ENCODE peak calls at places on chromosomes 16 and 17, in four cellular contexts. M is tibial nerve, W is breast epithelium, G is heart left ventricle. A is an unnamed sample.

GRCh38 chr17:81192386-81193050 is 26.5 kb upstream of the AATK start:
- DNase-seq in M (no peak), W (no peak), G (no peak), A (no peak)

GRCh38 chr16:88634141-88634993 is 4.0 kb upstream of the IL17C start:
- DNase-seq in M (no peak), W (no peak), G (peak; percentile 58), A (no peak)

GRCh38 chr17:48259710-48260291 is 152.2 kb downstream of the SNX11 start:
- DNase-seq in M (no peak), W (no peak), G (no peak), A (no peak)

GRCh38 chr17:1056761-1057160 is 59.8 kb downstream of the TIMM22 start:
- DNase-seq in M (no peak), W (no peak), G (no peak), A (peak; percentile 40)

GRCh38 chr17:44990994-44991393 is 22.9 kb upstream of the C1QL1 start:
- DNase-seq in M (no peak), W (no peak), G (no peak), A (no peak)

GRCh38 chr17:19311016-19311415 is 51.5 kb downstream of the B9D1 start:
- DNase-seq in M (no peak), W (no peak), G (no peak), A (no peak)

GRCh38 chr17:60601443-60602384 is 1.7 kb downstream of the PPM1D start:
- DNase-seq in M (no peak), W (no peak), G (peak; percentile 59), A (no peak)

GRCh38 chr17:19703106-19703775 is 13.1 kb downstream of the SLC47A2 start:
- DNase-seq in M (no peak), W (peak; percentile 13), G (no peak), A (no peak)

GRCh38 chr17:1398900-1399299 is 1.1 kb downstream of the YWHAE start:
- DNase-seq in M (no peak), W (no peak), G (no peak), A (no peak)

GRCh38 chr16:88382491-88383400 is at the start of gene ZNF469:
- DNase-seq in M (no peak), W (no peak), G (no peak), A (peak; percentile 50)

GRCh38 chr16:68188170-68188569 is 47.8 kb downstream of the ESRP2 start:
- DNase-seq in M (no peak), W (no peak), G (no peak), A (no peak)

GRCh38 chr17:38532451-38532850 is 73.3 kb downstream of the SRCIN1 start:
- DNase-seq in M (no peak), W (no peak), G (no peak), A (no peak)
- H3K27me3 ChIP-seq in M (peaks cover 58% of the 10 kb centered on the region), W (peaks cover 6% of the 10 kb centered on the region), G (peaks cover 3% of the 10 kb centered on the region), A (no peaks in the 10 kb centered on the region)

GRCh38 chr17:8189041-8189710 is 804 bp downstream of the BORCS6 start:
- DNase-seq in M (no peak), W (no peak), G (peak; percentile 33), A (no peak)

GRCh38 chr17:8188408-8188839 is 1.6 kb downstream of the BORCS6 start:
- DNase-seq in M (no peak), W (no peak), G (no peak), A (no peak)

GRCh38 chr17:8190506-8190905 is 526 bp upstream of the BORCS6 start:
- DNase-seq in M (no peak), W (no peak), G (no peak), A (no peak)

GRCh38 chr17:8189711-8190477 is at the start of gene BORCS6:
- DNase-seq in M (peak; percentile 96), W (peak; percentile 98), G (peak; percentile 98), A (peak; percentile 99)

DNA sequence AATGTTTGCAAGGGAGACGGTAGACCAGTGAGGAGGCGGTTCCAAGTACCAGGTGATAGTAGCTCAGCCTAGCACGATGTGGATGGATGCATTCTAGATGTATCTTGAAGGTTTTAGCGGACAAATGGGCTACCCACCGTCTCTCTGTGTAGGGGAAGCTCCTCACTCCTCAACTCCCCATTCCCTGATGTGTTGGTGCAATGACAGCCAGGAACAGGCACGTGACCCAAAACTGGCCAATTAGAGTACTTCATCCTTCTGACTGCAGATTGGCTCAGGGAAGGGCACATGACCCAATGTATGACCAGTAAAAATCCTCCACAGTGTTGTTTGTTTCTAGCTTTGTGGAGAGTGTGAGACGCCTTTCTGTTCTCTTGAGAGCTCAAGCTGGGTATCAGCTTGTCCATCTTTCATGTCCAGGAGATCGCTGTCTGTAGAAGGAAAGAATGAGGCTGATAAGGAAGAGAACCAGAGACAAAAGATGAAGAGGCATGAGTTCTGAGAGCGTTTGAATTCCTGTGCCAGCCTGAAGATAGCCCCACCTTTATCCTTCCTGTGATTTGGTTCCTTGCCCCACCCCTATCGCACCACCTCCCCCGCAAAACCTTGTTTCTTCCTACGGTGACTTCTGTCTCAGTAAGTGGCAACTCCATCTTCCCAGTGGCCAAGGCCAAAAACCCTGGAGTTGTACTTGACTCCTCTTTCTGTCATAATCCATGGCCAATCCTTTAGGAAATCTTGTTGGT is 2.3 kb upstream of the BORCS6 start:
- DNase-seq in M (peak; percentile 78), W (peak; percentile 85), G (peak; percentile 91), A (peak; percentile 85)
- H3K4me3 ChIP-seq in M (peak overlapping the region; percentile 36), W (peak overlapping the region; percentile 58), G (peak overlapping the region; percentile 43), A (peak overlapping the region; percentile 63)

GRCh38 chr17:64017381-64017980 is 3.0 kb downstream of the ICAM2 start:
- DNase-seq in M (no peak), W (no peak), G (no peak), A (no peak)
- TF ChIP-seq CTCF in M (no peak), W (no peak), G (peak; percentile 16), A (peak; percentile 17)

GRCh38 chr16:17607075-17607509 is 136.3 kb upstream of the XYLT1 start:
- DNase-seq in M (no peak), W (no peak), G (no peak), A (no peak)
- H3K27me3 ChIP-seq in M (no peaks in the 10 kb centered on the region), W (peaks cover 27% of the 10 kb centered on the region), G (no peaks in the 10 kb centered on the region), A (peaks cover 2% of the 10 kb centered on the region)